ENCODE peak calls at places on chromosome 22, in eight cellular contexts. H, R, A, S, J, Z, P and Y are unnamed samples. For H3K4me1, the result is how much of the 10 kb centered on the place peaks cover.

GRCh38 chr22:26479043-26479791 is 4.4 kb downstream of the HPS4 start:
- DNase-seq in H (no peak), R (peak), A (no peak), S (no peak), J (peak), Z (no peak), P (no peak), Y (no peak)

GRCh38 chr22:21641417-21641794 is 696 bp upstream of the SDF2L1 start:
- DNase-seq in H (peak), R (no peak), A (peak), S (no peak), J (peak), Z (no peak), P (peak), Y (no peak)

GRCh38 chr22:31400023-31400397 is 606 bp downstream of the DRG1 start:
- DNase-seq in H (peak), R (no peak), A (no peak), S (no peak), J (no peak), Z (no peak), P (no peak), Y (no peak)

GRCh38 chr22:17890245-17890671 is 116.0 kb upstream of the BID start:
- DNase-seq in H (peak), R (no peak), A (no peak), S (no peak), J (no peak), Z (no peak), P (no peak), Y (no peak)

GRCh38 chr22:23032681-23033080 is 37.6 kb upstream of the GNAZ start:
- DNase-seq in H (no peak), R (no peak), A (no peak), S (no peak), J (no peak), Z (no peak), P (no peak), Y (no peak)

GRCh38 chr22:35218079-35218478 is 39.2 kb upstream of the HMGXB4 start:
- DNase-seq in H (no peak), R (no peak), A (no peak), S (no peak), J (no peak), Z (no peak), P (no peak), Y (no peak)

GRCh38 chr22:24164823-24165379 is 16.4 kb upstream of the SUSD2 start:
- DNase-seq in H (no peak), R (no peak), A (no peak), S (no peak), J (no peak), Z (no peak), P (no peak), Y (no peak)

GRCh38 chr22:29717789-29718188 is 2.0 kb upstream of the CABP7 start:
- DNase-seq in H (no peak), R (no peak), A (no peak), S (no peak), J (no peak), Z (no peak), P (no peak), Y (no peak)

GRCh38 chr22:23496445-23496833 is 83.7 kb downstream of the IGLL1 start:
- DNase-seq in H (no peak), R (no peak), A (no peak), S (no peak), J (no peak), Z (no peak), P (no peak), Y (peak)

GRCh38 chr22:44357296-44357961 is 44.7 kb upstream of the SHISAL1 start:
- DNase-seq in H (no peak), R (no peak), A (no peak), S (no peak), J (no peak), Z (no peak), P (no peak), Y (no peak)

GRCh38 chr22:30279389-30279788 is 9.9 kb downstream of the CASTOR1 start:
- DNase-seq in H (no peak), R (no peak), A (no peak), S (no peak), J (no peak), Z (no peak), P (no peak), Y (no peak)

GRCh38 chr22:35464399-35464798 is 64.5 kb downstream of the MCM5 start:
- DNase-seq in H (no peak), R (no peak), A (no peak), S (no peak), J (no peak), Z (no peak), P (no peak), Y (no peak)

GRCh38 chr22:24427500-24428164 is at the start of gene ADORA2A:
- DNase-seq in H (peak), R (no peak), A (no peak), S (no peak), J (no peak), Z (no peak), P (no peak), Y (no peak)

GRCh38 chr22:26713823-26714449 is 56.5 kb downstream of the MIAT start:
- DNase-seq in H (no peak), R (no peak), A (peak), S (no peak), J (peak), Z (no peak), P (no peak), Y (no peak)

GRCh38 chr22:30150212-30150611 is 69.9 kb downstream of the HORMAD2 start:
- DNase-seq in H (no peak), R (no peak), A (no peak), S (no peak), J (no peak), Z (no peak), P (no peak), Y (no peak)

GRCh38 chr22:47369431-47370015 is 607.1 kb downstream of the TBC1D22A start:
- DNase-seq in H (no peak), R (no peak), A (no peak), S (no peak), J (no peak), Z (peak), P (no peak), Y (no peak)

GRCh38 chr22:47367993-47368945 is 605.8 kb downstream of the TBC1D22A start:
- DNase-seq in H (no peak), R (no peak), A (no peak), S (no peak), J (no peak), Z (peak), P (no peak), Y (no peak)

GRCh38 chr22:47367107-47367690 is 604.7 kb downstream of the TBC1D22A start:
- DNase-seq in H (no peak), R (no peak), A (no peak), S (no peak), J (no peak), Z (peak), P (no peak), Y (no peak)

GRCh38 chr22:47370448-47371262 is 608.2 kb downstream of the TBC1D22A start:
- DNase-seq in H (no peak), R (no peak), A (no peak), S (no peak), J (no peak), Z (peak), P (no peak), Y (no peak)

DNA sequence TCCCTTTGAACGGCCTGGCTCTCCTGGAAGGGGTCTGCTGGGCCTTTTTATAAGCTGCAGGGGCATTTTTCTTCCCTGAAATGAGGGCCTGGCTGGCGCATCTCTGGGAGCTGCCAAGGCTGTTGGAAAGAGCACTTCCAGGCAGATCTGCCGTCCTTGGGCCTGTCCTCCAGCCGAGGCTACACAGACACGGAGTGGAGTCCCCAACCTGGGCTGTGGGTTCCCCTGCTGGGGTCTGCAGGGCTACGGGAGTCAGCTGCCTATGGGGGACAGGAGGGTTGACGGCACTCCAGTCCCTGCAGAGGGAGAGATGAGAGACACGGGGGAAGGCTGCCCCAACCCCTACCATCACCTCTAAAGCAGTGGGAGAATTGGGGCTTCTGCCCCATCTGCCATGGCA is 606.6 kb downstream of the TBC1D22A start:
- DNase-seq in H (no peak), R (no peak), A (no peak), S (no peak), J (no peak), Z (peak), P (no peak), Y (no peak)
- H3K4me3 ChIP-seq in H (no peak), R (no peak), A (no peak), S (no peak), J (no peak), Z (no peak), P (no peak), Y (no peak)

GRCh38 chr22:39603345-39603744 is 32.8 kb downstream of the CACNA1I start:
- DNase-seq in H (no peak), R (no peak), A (no peak), S (no peak), J (no peak), Z (no peak), P (no peak), Y (no peak)
- H3K4me1 ChIP-seq in H (under half), R (under half), A (under half), S (under half), J (under half), Z (under half), P (under half), Y (under half)

DNA sequence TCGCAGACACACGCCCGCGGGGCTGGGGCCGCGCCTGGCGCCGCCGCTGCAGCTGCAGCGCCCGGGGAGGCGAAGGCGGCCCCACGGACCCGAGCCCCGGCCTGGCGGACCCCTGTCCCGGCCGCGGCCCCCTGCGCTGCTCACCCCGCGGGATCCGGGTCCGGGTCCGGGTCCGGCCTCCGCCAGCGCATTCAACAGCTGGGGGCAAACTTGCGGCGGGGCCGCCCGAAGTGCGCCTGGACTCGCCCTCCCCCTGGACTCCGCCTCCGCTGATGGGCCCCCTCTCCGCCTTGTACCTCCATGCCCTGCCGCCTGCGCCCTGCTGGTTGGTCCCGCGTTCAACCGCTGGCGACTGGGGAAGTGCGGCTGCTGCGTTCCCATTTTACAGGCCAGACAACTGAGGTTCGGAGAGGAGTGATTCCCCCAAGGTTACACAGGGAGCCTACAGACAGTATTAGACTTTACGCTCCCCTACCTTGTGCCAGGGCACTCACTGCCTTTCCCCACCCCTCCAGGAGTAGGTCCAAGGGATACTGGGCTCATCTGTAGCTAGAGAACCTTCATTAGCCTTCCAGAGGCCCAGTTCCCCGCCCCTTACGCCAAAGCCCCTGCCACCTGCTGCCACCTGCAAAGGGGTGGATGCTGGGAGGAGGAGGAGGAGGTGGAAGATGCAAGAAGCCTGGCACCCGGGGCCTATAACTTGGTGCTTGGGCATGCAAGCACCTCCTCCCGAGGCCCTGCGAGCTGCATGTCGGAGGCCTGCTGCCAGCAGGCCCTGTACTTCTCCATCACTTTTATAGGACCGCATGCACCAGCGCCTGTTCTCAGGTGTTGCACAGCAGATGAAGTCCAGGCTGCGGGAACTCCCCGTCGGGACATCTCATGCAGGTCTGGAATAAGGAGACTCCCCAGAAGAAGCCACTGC is 694 bp upstream of the ELFN2 start:
- DNase-seq in H (no peak), R (no peak), A (no peak), S (no peak), J (no peak), Z (no peak), P (no peak), Y (no peak)
- TF ChIP-seq POLR2AphosphoS5 in H (no peak), R (no peak), A (no peak), S (no peak), J (no peak), Z (no peak), P (no peak), Y (no peak)

GRCh38 chr22:50053861-50054260 is 4.2 kb downstream of the TTLL8 start:
- DNase-seq in H (no peak), R (no peak), A (no peak), S (no peak), J (no peak), Z (no peak), P (no peak), Y (no peak)
- H3K4me3 ChIP-seq in H (no peak), R (no peak), A (no peak), S (no peak), J (no peak), Z (no peak), P (no peak), Y (no peak)